ENCODE peak calls at places on chromosomes 13 and 19, in seven cellular contexts. G is ovary, Y is psoas muscle, I is endodermal cell, L is brain microvascular endothelial cell, S is esophagus squamous epithelium, M is A673. O is an unnamed sample.

GRCh38 chr13:97653741-97654140 is 219.8 kb downstream of the RAP2A start:
- DNase-seq in G (no peak), M (peak), S (no peak), I (no peak), L (no peak), Y (no peak), O (no peak)

GRCh38 chr13:23578411-23579071 is 8.3 kb downstream of the TNFRSF19 start:
- DNase-seq in G (peak), L (peak), I (peak), S (no peak), Y (peak), M (peak), O (peak)

GRCh38 chr19:10416083-10416379 is 4.3 kb upstream of the PDE4A start:
- DNase-seq in M (no peak), S (no peak), L (no peak), Y (no peak), G (no peak), I (no peak), O (no peak)

GRCh38 chr13:94967183-94968039 is 255.1 kb upstream of the SOX21 start:
- DNase-seq in Y (peak), I (peak), M (peak), G (peak), S (no peak), L (no peak), O (no peak)

GRCh38 chr19:35306473-35307246 is 14.7 kb downstream of the MAG start:
- DNase-seq in S (no peak), M (peak), I (peak), L (no peak), G (no peak), Y (no peak), O (no peak)

GRCh38 chr19:13241321-13242104 is 91.3 kb downstream of the IER2 start:
- DNase-seq in G (no peak), Y (no peak), I (peak), L (no peak), S (no peak), M (no peak), O (no peak)

GRCh38 chr13:101467415-101467814 is 14.9 kb downstream of the ITGBL1 start:
- DNase-seq in L (no peak), M (no peak), G (no peak), S (no peak), Y (no peak), I (no peak), O (no peak)

GRCh38 chr19:4609878-4610511 is 29.3 kb upstream of the TNFAIP8L1 start:
- DNase-seq in L (no peak), I (peak), S (no peak), G (peak), M (no peak), Y (no peak), O (no peak)

GRCh38 chr19:12346896-12347295 is 13.5 kb upstream of the ZNF563 start:
- DNase-seq in G (no peak), M (no peak), I (no peak), S (no peak), L (no peak), Y (no peak), O (no peak)

GRCh38 chr19:6253886-6254285 is 25.9 kb downstream of the MLLT1 start:
- DNase-seq in I (no peak), Y (no peak), M (no peak), L (no peak), S (no peak), G (no peak), O (no peak)

GRCh38 chr19:18896421-18896841 is 473 bp upstream of the CERS1 start:
- DNase-seq in I (peak), S (no peak), M (peak), L (no peak), G (no peak), Y (no peak), O (no peak)

GRCh38 chr19:582497-583197 is 7.0 kb upstream of the HCN2 start:
- DNase-seq in I (peak), L (no peak), M (no peak), Y (peak), S (no peak), G (no peak), O (no peak)

GRCh38 chr19:40609561-40610395 is 8.6 kb downstream of the LTBP4 start:
- DNase-seq in Y (peak), I (peak), S (peak), G (peak), L (peak), M (peak), O (peak)

GRCh38 chr19:43612374-43612773 is 486 bp downstream of the SRRM5 start:
- DNase-seq in Y (no peak), I (peak), G (no peak), S (no peak), L (no peak), M (no peak), O (no peak)

GRCh38 chr19:7953576-7953975 is 10.1 kb upstream of the TIMM44 start:
- DNase-seq in G (no peak), S (no peak), Y (no peak), I (no peak), L (no peak), M (no peak), O (no peak)

GRCh38 chr13:73259061-73259908 is 200.5 kb downstream of the KLF5 start:
- DNase-seq in M (no peak), G (no peak), S (no peak), Y (no peak), L (no peak), I (peak), O (no peak)

GRCh38 chr13:74191036-74191809 is 57.0 kb upstream of the KLF12 start:
- DNase-seq in S (no peak), M (no peak), G (no peak), L (no peak), I (no peak), Y (no peak), O (no peak)

GRCh38 chr13:112634102-112634501 is 46.1 kb upstream of the TUBGCP3 start:
- DNase-seq in L (no peak), G (no peak), Y (no peak), I (peak), M (peak), S (no peak), O (no peak)

GRCh38 chr19:13055213-13056051 is 47.2 kb downstream of the LYL1 start:
- DNase-seq in S (no peak), L (peak), I (peak), Y (peak), M (peak), G (peak), O (peak)

GRCh38 chr19:14061751-14062557 is at the start of gene PALM3:
- DNase-seq in S (no peak), Y (no peak), M (no peak), L (no peak), I (no peak), G (no peak), O (peak)

GRCh38 chr13:94764576-94765321 is 52.4 kb upstream of the SOX21 start:
- DNase-seq in L (no peak), G (no peak), S (no peak), M (no peak), Y (no peak), I (no peak), O (no peak)

GRCh38 chr13:37109080-37109678 is 3.7 kb upstream of the CSNK1A1L start:
- DNase-seq in Y (no peak), I (no peak), S (no peak), G (no peak), L (peak), M (peak), O (no peak)

GRCh38 chr13:32468502-32469147 is 40.7 kb upstream of the N4BP2L1 start:
- DNase-seq in I (no peak), G (no peak), Y (no peak), L (no peak), S (no peak), M (no peak), O (no peak)

GRCh38 chr13:102401305-102401704 is 543 bp downstream of the FGF14 start:
- DNase-seq in M (no peak), G (no peak), I (no peak), S (no peak), L (no peak), Y (no peak), O (no peak)

GRCh38 chr19:2820112-2820702 is 539 bp downstream of the ZNF554 start:
- DNase-seq in I (peak), M (no peak), S (no peak), G (no peak), L (no peak), Y (no peak), O (no peak)

DNA sequence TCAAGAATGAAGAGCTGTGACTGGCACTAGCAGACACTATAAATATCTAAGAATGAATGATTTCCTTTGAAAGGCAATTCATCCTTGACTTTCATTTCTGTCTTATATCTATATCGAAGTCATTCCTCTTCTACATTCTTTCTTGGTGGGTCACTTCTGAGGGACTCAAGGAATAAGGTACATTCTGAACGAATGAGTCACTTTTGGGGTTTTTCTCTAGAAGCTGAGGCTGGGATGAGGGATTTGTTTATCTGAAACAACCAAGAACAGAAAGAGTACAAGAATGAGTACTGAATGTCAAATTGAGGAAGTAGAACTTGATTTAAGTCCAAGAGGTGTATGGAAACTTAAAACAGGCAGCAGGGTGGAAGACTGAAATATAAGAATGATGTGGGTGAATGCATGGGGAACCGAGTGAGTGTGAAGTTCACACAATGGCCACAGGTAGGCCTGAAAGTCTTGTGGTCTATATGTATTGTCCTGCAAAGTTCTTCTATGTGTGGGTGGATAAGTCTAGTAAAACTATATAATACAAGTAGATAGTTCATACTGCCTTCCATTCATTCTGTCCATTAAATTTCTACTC is 343.9 kb downstream of the OXGR1 start:
- DNase-seq in G (no peak), I (no peak), S (no peak), Y (no peak), L (peak), M (no peak), O (no peak)
- TF ChIP-seq CTCF in G (no peak), I (peak), S (no peak), Y (no peak), L (no peak), M (no peak), O (no peak)

DNA sequence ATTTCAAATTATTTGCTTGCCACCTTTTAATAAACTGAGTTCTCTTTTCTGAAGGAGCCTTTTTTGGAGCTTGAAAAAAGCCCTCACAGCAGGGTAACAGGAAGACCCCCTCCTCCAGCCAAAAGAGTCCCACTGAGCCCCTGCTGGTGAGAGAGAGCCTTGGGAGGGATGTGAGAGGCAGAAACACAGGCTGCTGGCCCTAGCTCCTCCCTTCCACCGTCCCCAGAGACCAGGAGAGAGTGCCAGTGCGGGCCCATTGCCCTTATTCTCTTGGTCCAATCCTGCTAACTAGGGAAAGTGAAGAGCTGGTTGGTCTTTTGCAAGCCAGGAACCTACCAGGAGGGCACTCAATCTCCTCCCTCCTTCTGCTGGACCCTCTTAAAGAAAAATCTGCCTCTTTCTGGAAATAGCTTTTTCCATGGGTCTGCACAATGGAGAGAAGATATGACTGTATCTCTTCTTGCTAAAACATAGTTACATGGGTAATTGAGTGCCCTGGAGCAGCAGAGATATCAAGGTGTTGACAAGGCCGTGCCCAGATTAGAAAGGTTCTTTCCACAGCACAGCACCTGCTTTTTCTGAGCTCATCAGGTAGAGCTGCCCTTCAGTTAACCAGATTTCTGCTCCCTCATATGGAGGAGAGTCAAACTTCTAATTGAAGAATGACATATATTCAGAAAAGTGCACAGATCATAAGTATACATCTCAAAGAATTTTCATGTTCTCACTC is 113.9 kb downstream of the LRCH1 start:
- DNase-seq in Y (no peak), G (no peak), L (no peak), S (no peak), M (peak), I (peak), O (no peak)
- H3K27ac ChIP-seq in Y (no peak), G (no peak), L (no peak), S (no peak), M (peak), I (no peak), O (peak)

GRCh38 chr19:23286477-23286876 is 36.3 kb upstream of the ZNF724 start:
- DNase-seq in I (peak), S (no peak), L (no peak), M (no peak), G (no peak), Y (no peak), O (no peak)
- TF ChIP-seq CTCF in I (peak), S (no peak), L (peak), M (peak), G (no peak), Y (no peak), O (no peak)

GRCh38 chr13:30142502-30143211 is 164.7 kb downstream of the KATNAL1 start:
- DNase-seq in L (peak), I (peak), S (no peak), M (peak), Y (peak), G (peak), O (no peak)
- H3K27ac ChIP-seq in L (peak), I (peak), S (peak), M (no peak), Y (no peak), G (peak), O (no peak)

DNA sequence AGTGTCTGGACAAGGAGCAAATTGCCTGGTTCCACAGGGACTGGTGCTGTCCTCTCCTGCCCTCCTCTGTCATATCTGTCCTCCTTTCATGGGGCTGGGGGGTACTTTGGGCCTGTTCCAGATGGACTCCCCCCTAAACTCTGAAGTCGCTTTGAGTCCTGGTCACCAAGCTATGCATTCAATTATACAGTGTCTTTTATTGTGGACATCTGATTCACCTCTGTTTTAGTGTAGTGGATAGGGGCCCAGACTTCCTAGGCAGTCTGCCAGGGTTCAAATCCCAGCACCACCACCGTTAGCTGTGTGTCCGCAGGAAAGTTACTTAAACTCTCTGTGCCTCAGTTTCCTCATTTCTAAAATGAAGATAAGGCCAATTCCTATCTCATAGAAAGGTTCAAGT is 21.0 kb upstream of the IRS2 start:
- DNase-seq in I (no peak), Y (no peak), G (no peak), L (no peak), M (no peak), S (no peak), O (no peak)
- TF ChIP-seq CTCF in I (no peak), Y (no peak), G (no peak), L (no peak), M (no peak), S (no peak), O (no peak)

GRCh38 chr19:33660426-33661160 is 38.8 kb downstream of the CHST8 start:
- DNase-seq in L (no peak), I (no peak), G (no peak), Y (no peak), M (no peak), S (no peak), O (no peak)
- H3K27ac ChIP-seq in L (no peak), I (no peak), G (no peak), Y (no peak), M (no peak), S (no peak), O (no peak)

GRCh38 chr19:17830567-17831418 is 9.5 kb upstream of the INSL3 start:
- DNase-seq in L (peak), I (peak), Y (peak), G (peak), S (no peak), M (peak), O (peak)

GRCh38 chr19:17831419-17831888 is 10.1 kb upstream of the INSL3 start:
- DNase-seq in S (no peak), G (peak), I (no peak), Y (no peak), M (no peak), L (no peak), O (no peak)

GRCh38 chr19:17826508-17827056 is 5.3 kb upstream of the INSL3 start:
- DNase-seq in M (no peak), Y (no peak), I (no peak), S (no peak), G (peak), L (no peak), O (no peak)

GRCh38 chr19:17832443-17833208 is 11.3 kb upstream of the INSL3 start:
- DNase-seq in I (no peak), G (no peak), S (no peak), Y (no peak), M (no peak), L (no peak), O (no peak)

GRCh38 chr19:17829855-17830566 is 8.7 kb upstream of the INSL3 start:
- DNase-seq in G (peak), I (peak), L (peak), Y (no peak), S (no peak), M (no peak), O (no peak)
- TF ChIP-seq CTCF in G (no peak), I (peak), L (no peak), Y (no peak), S (no peak), M (no peak), O (no peak)

GRCh38 chr19:46729696-46730095 is 12.8 kb upstream of the PRKD2 start:
- DNase-seq in M (no peak), S (no peak), Y (no peak), L (no peak), I (no peak), G (no peak), O (no peak)

GRCh38 chr19:46728693-46729339 is 11.9 kb upstream of the PRKD2 start:
- DNase-seq in G (peak), I (peak), L (peak), Y (peak), M (peak), S (no peak), O (peak)

GRCh38 chr19:46727757-46728156 is 10.8 kb upstream of the PRKD2 start:
- DNase-seq in G (no peak), M (no peak), S (no peak), I (no peak), Y (no peak), L (no peak), O (no peak)

GRCh38 chr19:46727036-46727501 is 10.2 kb upstream of the PRKD2 start:
- DNase-seq in M (no peak), G (no peak), S (no peak), I (no peak), L (no peak), Y (no peak), O (no peak)

DNA sequence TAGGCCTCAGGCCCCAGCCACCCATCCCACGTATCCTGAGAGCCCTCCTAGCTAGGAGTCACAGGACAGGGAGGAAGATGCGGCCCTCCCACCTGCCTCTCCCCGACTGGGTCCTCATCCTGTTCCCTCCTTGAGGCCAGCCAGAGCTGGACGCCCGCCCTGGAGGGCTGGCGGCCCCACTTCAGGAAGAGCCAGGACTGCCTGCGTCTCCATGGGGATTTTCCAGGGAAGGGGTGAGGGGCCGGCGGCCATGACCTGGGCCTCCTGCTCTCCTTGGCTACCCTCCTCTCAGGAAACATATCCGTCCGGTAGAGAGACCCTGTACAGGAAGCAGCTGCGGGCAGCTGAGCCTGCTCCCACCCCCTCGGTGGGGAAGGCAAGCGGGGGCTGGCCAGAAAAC is 11.3 kb upstream of the PRKD2 start:
- DNase-seq in I (no peak), M (no peak), L (no peak), Y (no peak), S (no peak), G (peak), O (no peak)
- H3K27ac ChIP-seq in I (no peak), M (no peak), L (no peak), Y (no peak), S (no peak), G (peak), O (peak)

GRCh38 chr13:84917252-84917878 is 881.9 kb downstream of the SLITRK6 start:
- DNase-seq in I (no peak), G (no peak), Y (no peak), L (no peak), M (peak), S (no peak), O (no peak)
- TF ChIP-seq CTCF in I (peak), G (no peak), Y (peak), L (no peak), M (peak), S (no peak), O (no peak)

DNA sequence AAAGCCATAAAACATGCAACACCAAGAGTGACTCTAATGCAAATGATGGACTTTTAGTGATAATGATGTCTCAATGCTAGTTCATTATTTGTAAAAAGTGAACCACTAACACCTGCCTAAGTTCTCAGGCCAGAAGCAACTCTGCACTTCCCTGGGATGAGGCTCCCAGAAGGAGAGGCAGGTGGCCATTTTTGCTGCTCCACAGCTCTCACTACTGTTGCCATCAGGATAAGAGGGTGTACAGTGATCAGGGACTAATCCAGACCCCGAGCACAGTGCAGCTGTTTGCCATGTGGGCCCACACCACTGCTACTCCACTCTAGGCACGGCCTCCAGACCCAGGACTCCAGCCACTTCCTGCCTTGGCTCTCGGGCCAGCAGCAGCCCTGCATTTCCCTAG is 828.3 kb upstream of the MIR17HG start:
- DNase-seq in S (no peak), Y (no peak), M (no peak), G (no peak), L (no peak), I (no peak), O (no peak)
- H3K27ac ChIP-seq in S (no peak), Y (no peak), M (no peak), G (no peak), L (no peak), I (no peak), O (no peak)